ENCODE peak calls at places on chromosomes 4 and X, in eight cellular contexts. U is fibroblast of gingiva; N is transverse colon; R is B cell; M is stimulated activated CD8-positive, alpha-beta memory T cell treated with anti-CD3 and anti-CD28 coated beads, Interleukin-7, amount 100 ng/mL, for 24 hours; W is AG08396; T is neural progenitor cell; I is activated CD4-positive, alpha-beta T cell treated with anti-CD3 and anti-CD28 coated beads for 36 hours. X is an unnamed sample.
A peak's percentile ranks its signal among the peaks of the same experiment; 100 is the strongest.

GRCh38 chr4:92368648-92369047 is 64.9 kb downstream of the GRID2 start:
- DNase-seq in U (no peak), N (no peak), R (no peak), M (no peak), W (no peak), T (no peak), I (no peak), X (no peak)

GRCh38 chrX:57270980-57271379 is 15.5 kb upstream of the FAAH2 start:
- DNase-seq in U (no peak), N (no peak), R (no peak), M (no peak), W (no peak), T (no peak), I (no peak), X (no peak)

GRCh38 chr4:144611850-144612249 is 34.1 kb upstream of the HHIP start:
- DNase-seq in U (no peak), N (peak; percentile 9), R (no peak), M (no peak), W (peak; percentile 36), T (peak; percentile 51), I (peak; percentile 31), X (peak; percentile 2)

GRCh38 chr4:111778543-111778942 is 366.7 kb upstream of the FAM241A start:
- DNase-seq in U (no peak), N (no peak), R (no peak), M (no peak), W (peak; percentile 5), T (peak; percentile 31), I (no peak), X (no peak)

GRCh38 chrX:77009691-77010090 is 437.5 kb upstream of the FGF16 start:
- DNase-seq in U (no peak), N (no peak), R (no peak), M (no peak), W (peak; percentile 16), T (no peak), I (no peak), X (no peak)

GRCh38 chr4:3791910-3792542 is 25.8 kb downstream of the ADRA2C start:
- DNase-seq in U (no peak), N (peak; percentile 40), R (no peak), M (no peak), W (peak; percentile 62), T (peak; percentile 89), I (peak; percentile 66), X (no peak)

GRCh38 chr4:70778888-70779422 is 57.2 kb downstream of the RUFY3 start:
- DNase-seq in U (no peak), N (no peak), R (no peak), M (no peak), W (peak; percentile 28), T (no peak), I (no peak), X (no peak)

GRCh38 chr4:93658443-93658842 is 170.1 kb upstream of the ATOH1 start:
- DNase-seq in U (no peak), N (no peak), R (no peak), M (no peak), W (peak; percentile 5), T (peak; percentile 4), I (no peak), X (no peak)

GRCh38 chr4:157271166-157271869 is 50.8 kb downstream of the GRIA2 start:
- DNase-seq in U (no peak), N (no peak), R (no peak), M (no peak), W (no peak), T (no peak), I (no peak), X (no peak)

GRCh38 chr4:30005995-30006394 is 714.2 kb upstream of the PCDH7 start:
- DNase-seq in U (no peak), N (no peak), R (no peak), M (no peak), W (no peak), T (no peak), I (no peak), X (no peak)

GRCh38 chrX:123962794-123963373 is 1.4 kb downstream of the STAG2 start:
- DNase-seq in U (peak; percentile 96), N (peak; percentile 89), R (peak; percentile 59), M (peak; percentile 61), W (peak; percentile 79), T (peak; percentile 92), I (peak; percentile 91), X (peak; percentile 25)

GRCh38 chrX:100731441-100732281 is at the start of gene SYTL4:
- DNase-seq in U (peak; percentile 2), N (peak; percentile 42), R (peak; percentile 38), M (no peak), W (peak; percentile 65), T (peak; percentile 57), I (no peak), X (peak; percentile 22)

GRCh38 chr4:74608151-74608949 is 163.4 kb downstream of the AREG start:
- DNase-seq in U (peak; percentile 2), N (no peak), R (no peak), M (no peak), W (peak; percentile 21), T (no peak), I (no peak), X (no peak)

GRCh38 chr4:147938481-147938880 is 206.6 kb downstream of the ARHGAP10 start:
- DNase-seq in U (no peak), N (no peak), R (no peak), M (no peak), W (no peak), T (peak; percentile 67), I (no peak), X (no peak)

GRCh38 chr4:26131053-26131452 is 189.8 kb upstream of the RBPJ start:
- DNase-seq in U (no peak), N (no peak), R (no peak), M (no peak), W (no peak), T (no peak), I (no peak), X (no peak)

GRCh38 chr4:101718810-101719209 is 71.7 kb upstream of the BANK1 start:
- DNase-seq in U (no peak), N (no peak), R (no peak), M (no peak), W (no peak), T (no peak), I (no peak), X (no peak)

GRCh38 chrX:103631145-103631544 is 2.4 kb downstream of the TCEAL1 start:
- DNase-seq in U (no peak), N (no peak), R (no peak), M (no peak), W (no peak), T (no peak), I (no peak), X (no peak)

GRCh38 chr4:4704267-4704666 is 155.2 kb upstream of the MSX1 start:
- DNase-seq in U (peak; percentile 60), N (no peak), R (no peak), M (no peak), W (no peak), T (no peak), I (no peak), X (no peak)

GRCh38 chr4:185247151-185247550 is 37.8 kb downstream of the SNX25 start:
- DNase-seq in U (no peak), N (no peak), R (no peak), M (no peak), W (no peak), T (no peak), I (no peak), X (no peak)

GRCh38 chrX:18892881-18893280 is 91.0 kb downstream of the PHKA2 start:
- DNase-seq in U (no peak), N (no peak), R (no peak), M (no peak), W (no peak), T (no peak), I (no peak), X (no peak)

GRCh38 chr4:70993181-70994068 is at the start of gene DCK:
- DNase-seq in U (peak; percentile 91), N (peak; percentile 94), R (peak; percentile 91), M (peak; percentile 66), W (peak; percentile 97), T (peak; percentile 95), I (peak; percentile 91), X (peak; percentile 81)

GRCh38 chr4:122963222-122963621 is 40.8 kb upstream of the NUDT6 start:
- DNase-seq in U (peak; percentile 36), N (no peak), R (no peak), M (no peak), W (peak; percentile 8), T (no peak), I (no peak), X (no peak)

GRCh38 chrX:11664211-11664888 is 1.4 kb downstream of the ARHGAP6 start:
- DNase-seq in U (peak; percentile 1), N (no peak), R (peak; percentile 22), M (no peak), W (peak; percentile 20), T (peak; percentile 31), I (no peak), X (peak; percentile 24)

GRCh38 chrX:123962006-123962485 is 540 bp downstream of the STAG2 start:
- DNase-seq in U (no peak), N (no peak), R (no peak), M (no peak), W (no peak), T (no peak), I (no peak), X (no peak)

GRCh38 chr4:98838977-98839618 is 89.8 kb downstream of the EIF4E start:
- DNase-seq in U (peak; percentile 2), N (no peak), R (no peak), M (no peak), W (peak; percentile 8), T (no peak), I (no peak), X (no peak)

GRCh38 chr4:6763330-6763851 is 19.1 kb upstream of the KIAA0232 start:
- DNase-seq in U (no peak), N (peak; percentile 45), R (no peak), M (no peak), W (no peak), T (no peak), I (no peak), X (no peak)

GRCh38 chr4:2332976-2333319 is 71.0 kb upstream of the MXD4 start:
- DNase-seq in U (no peak), N (no peak), R (peak; percentile 41), M (no peak), W (no peak), T (no peak), I (no peak), X (no peak)

GRCh38 chrX:106510713-106511411 is 100.9 kb upstream of the RADX start:
- DNase-seq in U (no peak), N (no peak), R (no peak), M (no peak), W (no peak), T (no peak), I (no peak), X (no peak)

GRCh38 chrX:1430451-1430850 is 22.3 kb downstream of the ASMTL start:
- DNase-seq in U (no peak), N (no peak), R (no peak), M (no peak), W (no peak), T (no peak), I (peak; percentile 47), X (no peak)

GRCh38 chr4:8909548-8909947 is 37.9 kb upstream of the HMX1 start:
- DNase-seq in U (no peak), N (no peak), R (peak; percentile 11), M (no peak), W (no peak), T (no peak), I (no peak), X (peak; percentile 5)

GRCh38 chr4:118898684-118899138 is 10.1 kb downstream of the SYNPO2 start:
- DNase-seq in U (peak; percentile 19), N (no peak), R (no peak), M (no peak), W (no peak), T (no peak), I (no peak), X (no peak)

GRCh38 chr4:150140774-150141400 is 62.6 kb downstream of the DCLK2 start:
- DNase-seq in U (peak; percentile 70), N (no peak), R (no peak), M (no peak), W (peak; percentile 27), T (no peak), I (no peak), X (no peak)

GRCh38 chr4:73391774-73392173 is 12.3 kb upstream of the ALB start:
- DNase-seq in U (no peak), N (no peak), R (no peak), M (no peak), W (no peak), T (no peak), I (no peak), X (no peak)

GRCh38 chrX:96924581-96924980 is 40.9 kb downstream of the RPA4 start:
- DNase-seq in U (no peak), N (no peak), R (no peak), M (no peak), W (no peak), T (no peak), I (no peak), X (no peak)